ENCODE peak calls at places on chromosome 17, in nine cellular contexts. One of them, this sample, is unnamed. For H3K4me1, the result is how much of the 10 kb centered on the place peaks cover.

GRCh38 chr17:2909853-2910234 is 113.6 kb downstream of the RAP1GAP2 start:
- DNase-seq in heart left ventricle: no peak
- DNase-seq in esophagus squamous epithelium: no peak
- DNase-seq in PC-9: no peak
- DNase-seq in mesenchymal stem cell: no peak
- DNase-seq in cardiac muscle cell: no peak
- DNase-seq in HepG2: no peak
- DNase-seq in stomach: no peak
- DNase-seq in CD8-positive, alpha-beta T cell: no peak
- DNase-seq in this sample: peak

GRCh38 chr17:14745122-14745521 is 444.2 kb downstream of the HS3ST3B1 start:
- DNase-seq in heart left ventricle: no peak
- DNase-seq in esophagus squamous epithelium: no peak
- DNase-seq in PC-9: no peak
- DNase-seq in mesenchymal stem cell: peak
- DNase-seq in cardiac muscle cell: peak
- DNase-seq in HepG2: no peak
- DNase-seq in stomach: no peak
- DNase-seq in CD8-positive, alpha-beta T cell: no peak
- DNase-seq in this sample: no peak

GRCh38 chr17:44905006-44906000 is 6.1 kb upstream of the EFTUD2 start:
- DNase-seq in heart left ventricle: no peak
- DNase-seq in esophagus squamous epithelium: no peak
- DNase-seq in PC-9: no peak
- DNase-seq in mesenchymal stem cell: no peak
- DNase-seq in cardiac muscle cell: no peak
- DNase-seq in HepG2: no peak
- DNase-seq in stomach: no peak
- DNase-seq in CD8-positive, alpha-beta T cell: no peak
- DNase-seq in this sample: no peak

GRCh38 chr17:71975331-71975801 is 145.5 kb upstream of the SOX9 start:
- DNase-seq in heart left ventricle: peak
- DNase-seq in esophagus squamous epithelium: no peak
- DNase-seq in PC-9: peak
- DNase-seq in mesenchymal stem cell: no peak
- DNase-seq in cardiac muscle cell: peak
- DNase-seq in HepG2: no peak
- DNase-seq in stomach: no peak
- DNase-seq in CD8-positive, alpha-beta T cell: no peak
- DNase-seq in this sample: no peak

GRCh38 chr17:38898291-38898679 is 27.1 kb upstream of the LASP1NB start:
- DNase-seq in heart left ventricle: no peak
- DNase-seq in esophagus squamous epithelium: no peak
- DNase-seq in PC-9: peak
- DNase-seq in mesenchymal stem cell: no peak
- DNase-seq in cardiac muscle cell: no peak
- DNase-seq in HepG2: no peak
- DNase-seq in stomach: no peak
- DNase-seq in CD8-positive, alpha-beta T cell: no peak
- DNase-seq in this sample: no peak

GRCh38 chr17:55458977-55459376 is 37.3 kb upstream of the MMD start:
- DNase-seq in heart left ventricle: no peak
- DNase-seq in esophagus squamous epithelium: no peak
- DNase-seq in PC-9: no peak
- DNase-seq in mesenchymal stem cell: peak
- DNase-seq in cardiac muscle cell: no peak
- DNase-seq in HepG2: no peak
- DNase-seq in stomach: no peak
- DNase-seq in CD8-positive, alpha-beta T cell: no peak
- DNase-seq in this sample: no peak

GRCh38 chr17:21815352-21816063 is 123.2 kb downstream of the KCNJ18 start:
- DNase-seq in heart left ventricle: no peak
- DNase-seq in esophagus squamous epithelium: no peak
- DNase-seq in PC-9: no peak
- DNase-seq in mesenchymal stem cell: no peak
- DNase-seq in cardiac muscle cell: no peak
- DNase-seq in HepG2: no peak
- DNase-seq in stomach: no peak
- DNase-seq in CD8-positive, alpha-beta T cell: no peak
- DNase-seq in this sample: no peak

GRCh38 chr17:67559381-67559966 is 158.3 kb upstream of the NOL11 start:
- DNase-seq in heart left ventricle: no peak
- DNase-seq in esophagus squamous epithelium: no peak
- DNase-seq in PC-9: no peak
- DNase-seq in mesenchymal stem cell: no peak
- DNase-seq in cardiac muscle cell: no peak
- DNase-seq in HepG2: no peak
- DNase-seq in stomach: no peak
- DNase-seq in CD8-positive, alpha-beta T cell: no peak
- DNase-seq in this sample: peak

GRCh38 chr17:64226132-64226531 is 36.9 kb downstream of the TEX2 start:
- DNase-seq in heart left ventricle: no peak
- DNase-seq in esophagus squamous epithelium: no peak
- DNase-seq in PC-9: no peak
- DNase-seq in mesenchymal stem cell: no peak
- DNase-seq in cardiac muscle cell: peak
- DNase-seq in HepG2: no peak
- DNase-seq in stomach: no peak
- DNase-seq in CD8-positive, alpha-beta T cell: no peak
- DNase-seq in this sample: no peak

GRCh38 chr17:61431594-61432311 is 20.5 kb upstream of the TBX4 start:
- DNase-seq in heart left ventricle: no peak
- DNase-seq in esophagus squamous epithelium: no peak
- DNase-seq in PC-9: no peak
- DNase-seq in mesenchymal stem cell: no peak
- DNase-seq in cardiac muscle cell: no peak
- DNase-seq in HepG2: peak
- DNase-seq in stomach: no peak
- DNase-seq in CD8-positive, alpha-beta T cell: no peak
- DNase-seq in this sample: no peak

GRCh38 chr17:75832652-75833400 is 11.4 kb downstream of the UNC13D start:
- DNase-seq in heart left ventricle: no peak
- DNase-seq in esophagus squamous epithelium: no peak
- DNase-seq in PC-9: no peak
- DNase-seq in mesenchymal stem cell: no peak
- DNase-seq in cardiac muscle cell: no peak
- DNase-seq in HepG2: no peak
- DNase-seq in stomach: no peak
- DNase-seq in CD8-positive, alpha-beta T cell: no peak
- DNase-seq in this sample: no peak

GRCh38 chr17:3959295-3959899 is 4.8 kb downstream of the ATP2A3 start:
- DNase-seq in heart left ventricle: no peak
- DNase-seq in esophagus squamous epithelium: no peak
- DNase-seq in PC-9: peak
- DNase-seq in mesenchymal stem cell: peak
- DNase-seq in cardiac muscle cell: peak
- DNase-seq in HepG2: peak
- DNase-seq in stomach: peak
- DNase-seq in CD8-positive, alpha-beta T cell: no peak
- DNase-seq in this sample: no peak

GRCh38 chr17:76944477-76944876 is 76.3 kb downstream of the MGAT5B start:
- DNase-seq in heart left ventricle: no peak
- DNase-seq in esophagus squamous epithelium: no peak
- DNase-seq in PC-9: no peak
- DNase-seq in mesenchymal stem cell: no peak
- DNase-seq in cardiac muscle cell: no peak
- DNase-seq in HepG2: no peak
- DNase-seq in stomach: no peak
- DNase-seq in CD8-positive, alpha-beta T cell: no peak
- DNase-seq in this sample: no peak

GRCh38 chr17:12898110-12898509 is 108.8 kb downstream of the ARHGAP44 start:
- DNase-seq in heart left ventricle: no peak
- DNase-seq in esophagus squamous epithelium: no peak
- DNase-seq in PC-9: no peak
- DNase-seq in mesenchymal stem cell: no peak
- DNase-seq in cardiac muscle cell: no peak
- DNase-seq in HepG2: no peak
- DNase-seq in stomach: no peak
- DNase-seq in CD8-positive, alpha-beta T cell: no peak
- DNase-seq in this sample: no peak

GRCh38 chr17:81200695-81201580 is 21.8 kb downstream of the CEP131 start:
- DNase-seq in heart left ventricle: peak
- DNase-seq in esophagus squamous epithelium: no peak
- DNase-seq in PC-9: peak
- DNase-seq in mesenchymal stem cell: peak
- DNase-seq in cardiac muscle cell: peak
- DNase-seq in HepG2: peak
- DNase-seq in stomach: peak
- DNase-seq in CD8-positive, alpha-beta T cell: no peak
- DNase-seq in this sample: peak

GRCh38 chr17:80878876-80879722 is 112.5 kb upstream of the CHMP6 start:
- DNase-seq in heart left ventricle: peak
- DNase-seq in esophagus squamous epithelium: no peak
- DNase-seq in PC-9: no peak
- DNase-seq in mesenchymal stem cell: no peak
- DNase-seq in cardiac muscle cell: no peak
- DNase-seq in HepG2: no peak
- DNase-seq in stomach: no peak
- DNase-seq in CD8-positive, alpha-beta T cell: no peak
- DNase-seq in this sample: no peak

GRCh38 chr17:35617505-35617904 is 30.4 kb downstream of the AP2B1 start:
- DNase-seq in heart left ventricle: no peak
- DNase-seq in esophagus squamous epithelium: no peak
- DNase-seq in PC-9: no peak
- DNase-seq in mesenchymal stem cell: no peak
- DNase-seq in cardiac muscle cell: no peak
- DNase-seq in HepG2: no peak
- DNase-seq in stomach: no peak
- DNase-seq in CD8-positive, alpha-beta T cell: no peak
- DNase-seq in this sample: no peak

GRCh38 chr17:78706271-78706915 is 75.7 kb downstream of the CYTH1 start:
- DNase-seq in heart left ventricle: no peak
- DNase-seq in esophagus squamous epithelium: no peak
- DNase-seq in PC-9: peak
- DNase-seq in mesenchymal stem cell: no peak
- DNase-seq in cardiac muscle cell: no peak
- DNase-seq in HepG2: no peak
- DNase-seq in stomach: peak
- DNase-seq in CD8-positive, alpha-beta T cell: no peak
- DNase-seq in this sample: peak

GRCh38 chr17:43772877-43773648 is 5.7 kb downstream of the DUSP3 start:
- DNase-seq in heart left ventricle: no peak
- DNase-seq in esophagus squamous epithelium: no peak
- DNase-seq in PC-9: no peak
- DNase-seq in mesenchymal stem cell: no peak
- DNase-seq in cardiac muscle cell: peak
- DNase-seq in HepG2: no peak
- DNase-seq in stomach: no peak
- DNase-seq in CD8-positive, alpha-beta T cell: no peak
- DNase-seq in this sample: no peak
- H3K4me1 ChIP-seq in heart left ventricle: under half
- H3K4me1 ChIP-seq in esophagus squamous epithelium: under half
- H3K4me1 ChIP-seq in PC-9: under half
- H3K4me1 ChIP-seq in mesenchymal stem cell: under half
- H3K4me1 ChIP-seq in cardiac muscle cell: under half
- H3K4me1 ChIP-seq in HepG2: half or more
- H3K4me1 ChIP-seq in stomach: half or more
- H3K4me1 ChIP-seq in CD8-positive, alpha-beta T cell: under half
- H3K4me1 ChIP-seq in this sample: under half

GRCh38 chr17:17749025-17749772 is 67.9 kb downstream of the RAI1 start:
- DNase-seq in heart left ventricle: no peak
- DNase-seq in esophagus squamous epithelium: no peak
- DNase-seq in PC-9: no peak
- DNase-seq in mesenchymal stem cell: no peak
- DNase-seq in cardiac muscle cell: no peak
- DNase-seq in HepG2: no peak
- DNase-seq in stomach: no peak
- DNase-seq in CD8-positive, alpha-beta T cell: no peak
- DNase-seq in this sample: peak
- H3K4me1 ChIP-seq in heart left ventricle: under half
- H3K4me1 ChIP-seq in esophagus squamous epithelium: under half
- H3K4me1 ChIP-seq in PC-9: under half
- H3K4me1 ChIP-seq in mesenchymal stem cell: under half
- H3K4me1 ChIP-seq in cardiac muscle cell: under half
- H3K4me1 ChIP-seq in HepG2: under half
- H3K4me1 ChIP-seq in stomach: under half
- H3K4me1 ChIP-seq in CD8-positive, alpha-beta T cell: under half
- H3K4me1 ChIP-seq in this sample: half or more

GRCh38 chr17:30116661-30117547 is at the start of gene NSRP1:
- DNase-seq in heart left ventricle: peak
- DNase-seq in esophagus squamous epithelium: peak
- DNase-seq in PC-9: peak
- DNase-seq in mesenchymal stem cell: peak
- DNase-seq in cardiac muscle cell: peak
- DNase-seq in HepG2: peak
- DNase-seq in stomach: peak
- DNase-seq in CD8-positive, alpha-beta T cell: peak
- DNase-seq in this sample: peak
- H3K4me1 ChIP-seq in heart left ventricle: under half
- H3K4me1 ChIP-seq in esophagus squamous epithelium: under half
- H3K4me1 ChIP-seq in PC-9: under half
- H3K4me1 ChIP-seq in mesenchymal stem cell: under half
- H3K4me1 ChIP-seq in cardiac muscle cell: under half
- H3K4me1 ChIP-seq in HepG2: under half
- H3K4me1 ChIP-seq in stomach: under half
- H3K4me1 ChIP-seq in CD8-positive, alpha-beta T cell: under half
- H3K4me1 ChIP-seq in this sample: under half

GRCh38 chr17:74686761-74687160 is 26.0 kb downstream of the CD300LF start:
- DNase-seq in heart left ventricle: no peak
- DNase-seq in esophagus squamous epithelium: no peak
- DNase-seq in PC-9: no peak
- DNase-seq in mesenchymal stem cell: no peak
- DNase-seq in cardiac muscle cell: no peak
- DNase-seq in HepG2: no peak
- DNase-seq in stomach: no peak
- DNase-seq in CD8-positive, alpha-beta T cell: no peak
- DNase-seq in this sample: no peak

GRCh38 chr17:74690409-74690825 is 22.3 kb downstream of the CD300LF start:
- DNase-seq in heart left ventricle: no peak
- DNase-seq in esophagus squamous epithelium: no peak
- DNase-seq in PC-9: no peak
- DNase-seq in mesenchymal stem cell: no peak
- DNase-seq in cardiac muscle cell: no peak
- DNase-seq in HepG2: no peak
- DNase-seq in stomach: no peak
- DNase-seq in CD8-positive, alpha-beta T cell: no peak
- DNase-seq in this sample: no peak

GRCh38 chr17:74694081-74694480 is 18.6 kb downstream of the CD300LF start:
- DNase-seq in heart left ventricle: no peak
- DNase-seq in esophagus squamous epithelium: no peak
- DNase-seq in PC-9: no peak
- DNase-seq in mesenchymal stem cell: no peak
- DNase-seq in cardiac muscle cell: no peak
- DNase-seq in HepG2: no peak
- DNase-seq in stomach: no peak
- DNase-seq in CD8-positive, alpha-beta T cell: no peak
- DNase-seq in this sample: no peak

GRCh38 chr17:74695629-74696028 is 17.1 kb downstream of the CD300LF start:
- DNase-seq in heart left ventricle: no peak
- DNase-seq in esophagus squamous epithelium: no peak
- DNase-seq in PC-9: no peak
- DNase-seq in mesenchymal stem cell: no peak
- DNase-seq in cardiac muscle cell: no peak
- DNase-seq in HepG2: no peak
- DNase-seq in stomach: no peak
- DNase-seq in CD8-positive, alpha-beta T cell: no peak
- DNase-seq in this sample: no peak

DNA sequence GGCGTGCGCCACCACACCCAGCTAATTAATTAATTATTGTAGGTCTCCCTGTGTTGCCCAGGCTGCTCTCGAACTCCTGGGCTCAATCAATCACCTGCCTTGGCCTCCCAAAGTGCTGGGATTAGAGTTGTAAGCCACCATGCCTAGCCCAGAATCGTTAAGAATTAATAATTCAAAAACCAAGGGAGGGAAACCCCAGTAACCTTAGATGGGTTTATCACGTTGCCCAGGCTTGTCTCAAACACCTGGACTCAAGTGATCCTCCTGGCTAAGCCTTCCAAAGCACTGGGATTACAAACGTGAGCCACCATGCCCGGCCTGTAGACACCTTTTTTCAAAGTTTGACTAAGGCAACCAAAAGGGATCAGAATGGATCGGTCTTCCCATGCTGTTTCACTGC is 21.6 kb downstream of the CD300LF start:
- DNase-seq in heart left ventricle: no peak
- DNase-seq in esophagus squamous epithelium: no peak
- DNase-seq in PC-9: no peak
- DNase-seq in mesenchymal stem cell: no peak
- DNase-seq in cardiac muscle cell: no peak
- DNase-seq in HepG2: no peak
- DNase-seq in stomach: no peak
- DNase-seq in CD8-positive, alpha-beta T cell: no peak
- DNase-seq in this sample: no peak
- H3K4me1 ChIP-seq in heart left ventricle: under half
- H3K4me1 ChIP-seq in esophagus squamous epithelium: under half
- H3K4me1 ChIP-seq in PC-9: under half
- H3K4me1 ChIP-seq in mesenchymal stem cell: under half
- H3K4me1 ChIP-seq in cardiac muscle cell: under half
- H3K4me1 ChIP-seq in HepG2: under half
- H3K4me1 ChIP-seq in stomach: under half
- H3K4me1 ChIP-seq in CD8-positive, alpha-beta T cell: under half
- H3K4me1 ChIP-seq in this sample: under half